ENCODE peak calls at places on chromosome 11, in eight cellular contexts. O is type B pancreatic cell, G is cardiac fibroblast, Y is fibroblast of mammary gland, H is AG10803, P is B cell, A is ovary, U is endothelial cell. W is an unnamed sample.

GRCh38 chr11:134418119-134418840 is 6.2 kb upstream of the B3GAT1 start:
- DNase-seq in P (no peak), O (no peak), U (peak), H (no peak), G (peak), A (no peak), Y (peak), W (no peak)

GRCh38 chr11:20443596-20443995 is 56.1 kb downstream of the PRMT3 start:
- DNase-seq in Y (peak), U (no peak), P (no peak), G (peak), H (peak), O (no peak), A (no peak), W (no peak)

GRCh38 chr11:69877235-69877634 is 58.0 kb upstream of the FGF3 start:
- DNase-seq in A (no peak), H (no peak), U (no peak), O (no peak), Y (no peak), P (no peak), G (no peak), W (no peak)

GRCh38 chr11:59158206-59159068 is 13.5 kb upstream of the DTX4 start:
- DNase-seq in U (peak), A (peak), Y (peak), G (peak), P (peak), H (peak), O (no peak), W (peak)

GRCh38 chr11:49851971-49852389 is 100.2 kb upstream of the OR4C13 start:
- DNase-seq in G (no peak), P (no peak), U (no peak), A (no peak), Y (no peak), O (no peak), H (no peak), W (no peak)

GRCh38 chr11:86151188-86152005 is 82.5 kb upstream of the PICALM start:
- DNase-seq in H (peak), P (no peak), U (no peak), A (peak), G (peak), O (no peak), Y (peak), W (no peak)

GRCh38 chr11:124510279-124510678 is 33.2 kb downstream of the OR8B12 start:
- DNase-seq in H (no peak), A (no peak), O (no peak), G (no peak), P (no peak), U (no peak), Y (no peak), W (no peak)

GRCh38 chr11:130886704-130887103 is 29.6 kb downstream of the SNX19 start:
- DNase-seq in G (no peak), A (no peak), Y (no peak), O (no peak), U (no peak), P (no peak), H (no peak), W (no peak)

GRCh38 chr11:58525037-58525614 is 17.2 kb upstream of the OR5B21 start:
- DNase-seq in A (no peak), P (peak), H (no peak), O (no peak), U (no peak), Y (no peak), G (peak), W (no peak)

GRCh38 chr11:112516261-112516660 is 255.6 kb upstream of the PLET1 start:
- DNase-seq in O (no peak), P (no peak), U (no peak), G (no peak), H (no peak), Y (no peak), A (no peak), W (no peak)

GRCh38 chr11:15699978-15700377 is 585.3 kb downstream of the INSC start:
- DNase-seq in Y (no peak), O (no peak), G (no peak), U (no peak), A (no peak), H (no peak), P (no peak), W (no peak)

GRCh38 chr11:113085446-113085845 is 124.2 kb downstream of the NCAM1 start:
- DNase-seq in Y (no peak), H (no peak), G (no peak), O (no peak), U (no peak), P (no peak), A (no peak), W (no peak)

GRCh38 chr11:35746356-35747153 is 84.0 kb downstream of the TRIM44 start:
- DNase-seq in G (no peak), P (no peak), H (peak), A (no peak), U (no peak), O (no peak), Y (peak), W (no peak)

GRCh38 chr11:46338988-46339666 is 8.1 kb upstream of the DGKZ start:
- DNase-seq in G (no peak), P (no peak), A (no peak), U (no peak), H (no peak), Y (no peak), O (no peak), W (no peak)

GRCh38 chr11:31968774-31969433 is 122.0 kb upstream of the RCN1 start:
- DNase-seq in O (no peak), G (peak), H (peak), A (no peak), P (no peak), U (no peak), Y (peak), W (no peak)

GRCh38 chr11:45964911-45965389 is 42.5 kb downstream of the LARGE2 start:
- DNase-seq in G (peak), H (peak), Y (peak), O (no peak), U (peak), P (peak), A (peak), W (peak)

GRCh38 chr11:17890333-17890732 is 122.5 kb downstream of the SERGEF start:
- DNase-seq in G (no peak), Y (no peak), U (no peak), O (no peak), P (no peak), H (no peak), A (no peak), W (no peak)
- TF ChIP-seq CTCF in G (no peak), Y (no peak), U (no peak), O (no peak), P (no peak), H (peak), A (no peak), W (no peak)

GRCh38 chr11:76459299-76459698 is 14.5 kb downstream of the EMSY start:
- DNase-seq in H (no peak), P (no peak), G (peak), A (no peak), U (no peak), Y (no peak), O (no peak), W (no peak)
- TF ChIP-seq CTCF in H (peak), P (peak), G (peak), A (no peak), U (peak), Y (peak), O (peak), W (no peak)

GRCh38 chr11:129416080-129416820 is 40.6 kb downstream of the BARX2 start:
- DNase-seq in G (no peak), U (no peak), A (no peak), P (no peak), Y (no peak), O (no peak), H (no peak), W (no peak)

GRCh38 chr11:129408865-129409444 is 33.3 kb downstream of the BARX2 start:
- DNase-seq in P (no peak), G (no peak), A (no peak), H (no peak), U (no peak), Y (no peak), O (no peak), W (no peak)

GRCh38 chr11:129412501-129412900 is 36.9 kb downstream of the BARX2 start:
- DNase-seq in U (no peak), A (no peak), P (no peak), O (no peak), H (no peak), G (no peak), Y (no peak), W (no peak)

GRCh38 chr11:129414144-129414876 is 38.7 kb downstream of the BARX2 start:
- DNase-seq in H (no peak), A (no peak), Y (no peak), G (no peak), P (no peak), O (no peak), U (no peak), W (no peak)

GRCh38 chr11:129410561-129410960 is 34.9 kb downstream of the BARX2 start:
- DNase-seq in A (no peak), P (no peak), G (no peak), H (no peak), U (no peak), O (no peak), Y (no peak), W (no peak)
- TF ChIP-seq CTCF in A (no peak), P (no peak), G (no peak), H (no peak), U (no peak), O (no peak), Y (no peak), W (no peak)

GRCh38 chr11:9092846-9093778 is 1.7 kb upstream of the SCUBE2 start:
- DNase-seq in Y (peak), P (no peak), U (no peak), A (no peak), G (peak), O (no peak), H (no peak), W (no peak)
- TF ChIP-seq CTCF in Y (peak), P (no peak), U (no peak), A (no peak), G (peak), O (peak), H (peak), W (no peak)

GRCh38 chr11:26993965-26994446 is at the start of gene FIBIN:
- DNase-seq in A (peak), G (peak), U (peak), Y (peak), P (no peak), H (peak), O (no peak), W (no peak)
- TF ChIP-seq CTCF in A (no peak), G (no peak), U (no peak), Y (no peak), P (no peak), H (no peak), O (no peak), W (no peak)

GRCh38 chr11:64358907-64359711 is at the start of gene RPS6KA4:
- DNase-seq in G (peak), U (peak), H (peak), O (no peak), P (peak), Y (peak), A (peak), W (peak)
- TF ChIP-seq CTCF in G (no peak), U (no peak), H (no peak), O (no peak), P (no peak), Y (no peak), A (peak), W (no peak)

GRCh38 chr11:44566952-44567875 is 1.8 kb downstream of the CD82 start:
- DNase-seq in G (no peak), U (no peak), P (peak), O (no peak), Y (no peak), H (no peak), A (no peak), W (no peak)
- TF ChIP-seq CTCF in G (peak), U (no peak), P (no peak), O (peak), Y (no peak), H (peak), A (no peak), W (no peak)

GRCh38 chr11:64356498-64357411 is 2.2 kb upstream of the RPS6KA4 start:
- DNase-seq in U (peak), H (peak), P (peak), Y (peak), A (no peak), G (peak), O (no peak), W (no peak)
- TF ChIP-seq CTCF in U (no peak), H (peak), P (no peak), Y (peak), A (no peak), G (peak), O (peak), W (no peak)